ENCODE peak calls at places on chromosomes 3 and 15, in five cellular contexts. P, G, V, Q and J are unnamed samples.

GRCh38 chr3:184874709-184875644 is 63.0 kb downstream of the VPS8 start:
- DNase-seq in P (peak), G (no peak), V (no peak), Q (no peak), J (no peak)

GRCh38 chr15:92520914-92521623 is 127.4 kb downstream of the ST8SIA2 start:
- DNase-seq in P (no peak), G (no peak), V (no peak), Q (no peak), J (no peak)

GRCh38 chr3:129461461-129462146 is 21.6 kb downstream of the IFT122 start:
- DNase-seq in P (peak), G (no peak), V (no peak), Q (no peak), J (peak)

GRCh38 chr3:72728329-72728889 is 119.8 kb downstream of the SHQ1 start:
- DNase-seq in P (no peak), G (no peak), V (no peak), Q (no peak), J (no peak)

GRCh38 chr15:57519806-57520205 is 71.9 kb upstream of the MYZAP start:
- DNase-seq in P (no peak), G (no peak), V (no peak), Q (no peak), J (no peak)

GRCh38 chr3:44076221-44076829 is 165.4 kb upstream of the TOPAZ1 start:
- DNase-seq in P (no peak), G (no peak), V (no peak), Q (no peak), J (no peak)

GRCh38 chr3:56987238-56987932 is 73.1 kb upstream of the SPATA12 start:
- DNase-seq in P (peak), G (no peak), V (no peak), Q (no peak), J (no peak)

GRCh38 chr3:127722104-127722784 is 49.5 kb downstream of the ABTB1 start:
- DNase-seq in P (no peak), G (no peak), V (peak), Q (no peak), J (no peak)

GRCh38 chr15:74340139-74340538 is 27.3 kb downstream of the CYP11A1 start:
- DNase-seq in P (peak), G (no peak), V (peak), Q (no peak), J (no peak)

GRCh38 chr3:124217542-124217941 is 225.6 kb upstream of the ROPN1 start:
- DNase-seq in P (peak), G (peak), V (no peak), Q (peak), J (peak)

GRCh38 chr15:99433757-99434211 is 132.0 kb upstream of the MEF2A start:
- DNase-seq in P (no peak), G (no peak), V (peak), Q (no peak), J (no peak)

GRCh38 chr3:111653766-111654165 is 58.6 kb upstream of the ZBED2 start:
- DNase-seq in P (no peak), G (no peak), V (no peak), Q (no peak), J (no peak)

GRCh38 chr15:85649372-85649771 is 145.4 kb downstream of the KLHL25 start:
- DNase-seq in P (peak), G (peak), V (peak), Q (no peak), J (no peak)

GRCh38 chr3:121063628-121064027 is 155.6 kb downstream of the STXBP5L start:
- DNase-seq in P (no peak), G (no peak), V (no peak), Q (no peak), J (no peak)

GRCh38 chr3:63762180-63762579 is 56.9 kb upstream of the C3orf49 start:
- DNase-seq in P (peak), G (no peak), V (no peak), Q (no peak), J (no peak)

GRCh38 chr3:43754316-43754715 is 63.6 kb downstream of the ABHD5 start:
- DNase-seq in P (no peak), G (no peak), V (no peak), Q (no peak), J (no peak)

GRCh38 chr15:69502470-69503045 is 49.9 kb downstream of the RPLP1 start:
- DNase-seq in P (no peak), G (no peak), V (no peak), Q (no peak), J (no peak)

GRCh38 chr3:17287006-17287689 is 402.4 kb downstream of the PLCL2 start:
- DNase-seq in P (no peak), G (no peak), V (no peak), Q (no peak), J (no peak)

GRCh38 chr3:124669470-124669869 is 60.8 kb upstream of the UMPS start:
- DNase-seq in P (peak), G (no peak), V (no peak), Q (no peak), J (no peak)

GRCh38 chr15:51310064-51310463 is 28.3 kb downstream of the CYP19A1 start:
- DNase-seq in P (peak), G (no peak), V (peak), Q (no peak), J (no peak)

GRCh38 chr3:79531566-79532295 is 236.1 kb downstream of the ROBO1 start:
- DNase-seq in P (no peak), G (no peak), V (no peak), Q (no peak), J (no peak)

GRCh38 chr15:70182858-70183695 is 85.4 kb upstream of the TLE3 start:
- DNase-seq in P (no peak), G (no peak), V (no peak), Q (no peak), J (no peak)

GRCh38 chr3:79139395-79140060 is 628.3 kb downstream of the ROBO1 start:
- DNase-seq in P (peak), G (no peak), V (no peak), Q (no peak), J (no peak)

GRCh38 chr15:79179108-79179561 is 88.6 kb upstream of the RASGRF1 start:
- DNase-seq in P (no peak), G (no peak), V (no peak), Q (no peak), J (no peak)

GRCh38 chr3:128874481-128875180 is 4.8 kb upstream of the ACAD9 start:
- DNase-seq in P (no peak), G (no peak), V (no peak), Q (no peak), J (no peak)

DNA sequence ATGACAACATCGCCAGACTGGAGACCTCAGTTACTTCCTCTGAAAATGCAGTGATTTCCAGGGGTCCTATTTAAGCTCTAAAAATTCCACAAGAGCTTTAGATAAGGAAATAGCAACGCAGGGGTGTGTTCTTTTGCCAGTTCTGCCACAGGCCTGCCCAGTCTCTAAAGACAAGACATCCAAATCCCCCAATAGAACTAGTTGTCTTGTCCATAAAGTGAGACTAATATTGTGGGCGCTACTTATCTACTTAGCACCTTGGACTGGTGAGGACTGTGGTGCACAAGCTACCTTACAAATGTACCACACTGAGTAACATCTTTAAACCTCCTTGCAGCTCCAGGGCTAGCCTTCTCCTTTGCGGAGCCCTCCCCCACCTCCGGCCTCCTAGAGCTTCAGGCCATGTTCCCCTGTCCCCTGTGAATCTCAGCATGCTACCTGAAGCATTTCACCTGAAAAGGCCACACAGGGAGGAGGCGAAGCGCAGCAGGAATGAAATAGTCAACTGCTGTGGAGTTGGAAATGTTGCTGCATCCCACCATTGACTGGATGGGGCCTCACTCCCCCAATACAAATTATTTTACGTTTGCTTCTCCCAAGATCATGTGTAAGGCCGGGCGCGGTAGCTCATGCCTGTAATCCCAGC is 9.6 kb upstream of the LRRC2 start:
- DNase-seq in P (no peak), G (no peak), V (no peak), Q (no peak), J (no peak)
- H3K4me3 ChIP-seq in P (no peak), G (no peak), V (no peak), Q (no peak), J (no peak)

GRCh38 chr15:45187894-45188830 is at the start of gene SHF:
- DNase-seq in P (peak), G (peak), V (peak), Q (peak), J (peak)
- H3K4me3 ChIP-seq in P (peak), G (peak), V (peak), Q (peak), J (peak)

GRCh38 chr3:53040361-53040820 is 5.5 kb downstream of the SFMBT1 start:
- DNase-seq in P (no peak), G (no peak), V (no peak), Q (no peak), J (no peak)

GRCh38 chr3:53032609-53033008 is 13.3 kb downstream of the SFMBT1 start:
- DNase-seq in P (no peak), G (no peak), V (no peak), Q (no peak), J (no peak)

GRCh38 chr3:53039376-53039752 is 6.5 kb downstream of the SFMBT1 start:
- DNase-seq in P (no peak), G (no peak), V (no peak), Q (no peak), J (no peak)

GRCh38 chr3:53038679-53039375 is 7.0 kb downstream of the SFMBT1 start:
- DNase-seq in P (no peak), G (no peak), V (no peak), Q (no peak), J (no peak)

DNA sequence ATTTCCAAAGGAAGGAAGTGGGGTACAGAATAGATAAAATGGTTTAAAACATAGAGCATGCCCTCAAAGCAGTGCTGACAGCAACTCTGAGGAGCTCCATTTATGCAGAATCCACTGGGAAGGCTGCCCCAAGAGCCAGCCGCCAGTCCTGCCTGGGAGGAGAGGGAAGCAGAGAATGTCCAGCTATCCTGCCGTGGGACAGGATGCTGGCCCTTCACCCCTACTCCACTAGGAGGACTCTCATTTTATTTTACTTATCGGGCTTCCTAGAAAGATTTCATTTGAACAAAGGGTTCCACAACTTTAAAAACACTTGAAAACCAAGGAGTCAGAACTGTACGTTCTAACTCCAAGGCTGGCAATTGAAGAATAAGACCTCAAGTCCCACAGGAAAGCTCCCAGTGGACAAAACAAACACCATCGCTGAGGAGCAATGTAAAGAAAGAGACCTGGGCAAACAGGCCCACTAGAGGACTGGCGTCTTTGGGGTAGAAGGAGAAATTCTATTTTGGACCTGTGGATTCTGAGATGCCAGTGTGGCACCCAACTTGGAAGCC is 9.7 kb downstream of the SFMBT1 start:
- DNase-seq in P (no peak), G (no peak), V (no peak), Q (no peak), J (no peak)
- H3K4me3 ChIP-seq in P (no peak), G (no peak), V (no peak), Q (no peak), J (no peak)

GRCh38 chr3:13550791-13551360 is 2.0 kb downstream of the FBLN2 start:
- DNase-seq in P (no peak), G (no peak), V (no peak), Q (no peak), J (no peak)

GRCh38 chr3:13548696-13549512 is at the start of gene FBLN2:
- DNase-seq in P (peak), G (no peak), V (no peak), Q (peak), J (peak)

GRCh38 chr3:13547591-13548371 is 1.1 kb upstream of the FBLN2 start:
- DNase-seq in P (no peak), G (no peak), V (no peak), Q (no peak), J (no peak)

GRCh38 chr3:13550257-13550693 is 1.4 kb downstream of the FBLN2 start:
- DNase-seq in P (no peak), G (no peak), V (no peak), Q (no peak), J (no peak)

DNA sequence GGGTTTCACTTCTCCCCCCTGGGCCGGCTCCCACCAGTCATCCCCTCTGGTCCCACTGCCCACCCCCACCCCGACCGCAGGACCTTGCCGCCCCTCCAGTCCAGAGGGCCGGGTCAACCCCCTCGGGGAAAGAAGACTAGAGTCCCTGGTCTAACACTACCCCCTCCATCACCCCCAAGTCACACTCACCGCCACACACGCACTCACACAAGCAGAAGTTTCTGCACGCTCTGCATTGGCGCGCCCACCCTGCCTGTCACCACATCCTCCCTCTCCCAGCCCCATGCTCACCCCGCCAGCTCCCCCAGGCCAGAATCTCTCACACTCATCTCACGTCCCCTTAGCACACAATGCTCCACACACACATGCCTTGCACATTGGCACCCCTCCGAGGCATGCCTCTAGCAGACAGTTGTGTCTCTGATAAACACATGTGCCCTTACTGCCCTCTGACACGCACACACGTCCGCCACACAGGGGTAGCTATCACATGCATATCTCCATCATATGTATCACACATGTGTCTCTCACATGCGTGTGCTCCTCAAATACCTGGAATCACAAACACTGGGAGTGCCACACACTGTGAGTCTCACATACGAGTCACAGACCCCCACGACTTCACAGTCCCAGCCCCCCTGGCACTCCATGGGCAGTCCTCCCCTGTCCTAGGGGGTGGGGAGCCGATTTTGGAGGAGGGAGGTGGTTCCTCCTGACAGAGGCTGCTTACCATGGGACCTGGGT is 760 bp downstream of the FBLN2 start:
- DNase-seq in P (no peak), G (no peak), V (no peak), Q (no peak), J (no peak)
- H3K4me3 ChIP-seq in P (peak), G (peak), V (no peak), Q (peak), J (peak)

DNA sequence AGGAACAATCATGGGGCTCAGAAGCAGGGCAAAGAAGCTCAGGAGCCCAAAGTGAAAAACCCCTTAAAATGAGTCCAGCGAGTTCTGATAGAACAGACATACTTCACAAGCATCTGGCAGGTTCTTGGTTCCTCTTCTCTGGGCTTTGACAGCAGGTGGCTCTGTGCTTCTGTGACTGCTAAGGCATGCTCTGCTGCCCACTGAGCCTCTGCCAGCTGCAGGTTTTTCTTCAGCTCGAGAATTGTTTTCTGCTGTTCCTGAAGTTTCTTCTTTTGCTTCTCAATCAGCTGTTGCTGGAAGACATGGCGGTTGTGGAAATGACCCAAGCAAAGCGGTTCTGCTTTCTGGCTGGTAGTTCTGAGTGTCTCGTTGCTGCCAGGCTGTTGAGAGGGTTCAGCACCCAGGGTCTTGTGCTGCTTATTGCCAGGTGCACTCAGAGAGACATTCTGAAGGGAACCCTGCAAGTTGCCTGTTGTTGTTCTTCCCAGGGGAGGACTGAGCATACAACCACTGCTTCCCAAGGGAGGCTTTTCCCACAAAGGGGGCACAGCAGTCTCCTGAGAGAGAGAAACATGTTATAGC is 50.8 kb downstream of the CCDC191 start:
- DNase-seq in P (no peak), G (no peak), V (no peak), Q (no peak), J (no peak)
- H3K4me3 ChIP-seq in P (no peak), G (no peak), V (no peak), Q (no peak), J (no peak)

DNA sequence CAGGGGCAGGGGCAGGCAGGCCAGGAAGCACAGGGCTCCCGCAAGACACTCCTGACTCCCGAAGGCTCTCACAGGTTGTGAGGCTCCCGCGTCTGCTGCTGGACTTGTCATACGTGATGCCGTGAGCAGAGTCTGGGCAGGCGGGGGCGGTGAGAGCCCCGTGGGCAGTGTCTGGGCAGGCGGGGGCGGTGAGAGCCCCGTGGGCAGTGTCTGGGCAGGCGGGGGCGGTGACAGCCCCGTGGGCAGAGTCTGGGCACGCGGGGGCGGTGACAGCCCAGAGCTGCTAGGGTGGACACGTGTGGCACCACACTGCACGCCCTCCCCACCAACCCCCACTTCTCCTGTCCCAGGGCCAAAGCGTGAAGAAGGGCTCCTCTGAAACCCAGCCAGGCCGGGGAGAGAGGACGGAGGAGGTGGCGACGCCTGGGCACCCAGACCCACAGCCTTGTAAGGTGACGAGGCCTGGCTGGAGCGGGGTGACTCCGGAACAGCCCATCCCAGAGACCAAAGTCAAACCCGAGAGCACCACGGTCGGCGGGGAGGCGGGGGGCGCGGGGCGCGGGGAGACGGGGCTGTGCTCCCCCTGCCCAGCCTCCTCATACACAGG is 35.0 kb downstream of the TNK2 start:
- DNase-seq in P (no peak), G (no peak), V (no peak), Q (no peak), J (no peak)
- H3K4me3 ChIP-seq in P (no peak), G (no peak), V (no peak), Q (no peak), J (no peak)

GRCh38 chr3:15601046-15601398 is 347 bp downstream of the HACL1 start:
- DNase-seq in P (no peak), G (no peak), V (no peak), Q (no peak), J (no peak)

GRCh38 chr3:15595955-15596354 is 5.4 kb downstream of the HACL1 start:
- DNase-seq in P (no peak), G (no peak), V (no peak), Q (no peak), J (no peak)

GRCh38 chr3:15606434-15606891 is 4.9 kb downstream of the BTD start:
- DNase-seq in P (peak), G (no peak), V (no peak), Q (no peak), J (no peak)

GRCh38 chr3:15602146-15602536 is 596 bp downstream of the BTD start:
- DNase-seq in P (no peak), G (no peak), V (no peak), Q (no peak), J (no peak)

DNA sequence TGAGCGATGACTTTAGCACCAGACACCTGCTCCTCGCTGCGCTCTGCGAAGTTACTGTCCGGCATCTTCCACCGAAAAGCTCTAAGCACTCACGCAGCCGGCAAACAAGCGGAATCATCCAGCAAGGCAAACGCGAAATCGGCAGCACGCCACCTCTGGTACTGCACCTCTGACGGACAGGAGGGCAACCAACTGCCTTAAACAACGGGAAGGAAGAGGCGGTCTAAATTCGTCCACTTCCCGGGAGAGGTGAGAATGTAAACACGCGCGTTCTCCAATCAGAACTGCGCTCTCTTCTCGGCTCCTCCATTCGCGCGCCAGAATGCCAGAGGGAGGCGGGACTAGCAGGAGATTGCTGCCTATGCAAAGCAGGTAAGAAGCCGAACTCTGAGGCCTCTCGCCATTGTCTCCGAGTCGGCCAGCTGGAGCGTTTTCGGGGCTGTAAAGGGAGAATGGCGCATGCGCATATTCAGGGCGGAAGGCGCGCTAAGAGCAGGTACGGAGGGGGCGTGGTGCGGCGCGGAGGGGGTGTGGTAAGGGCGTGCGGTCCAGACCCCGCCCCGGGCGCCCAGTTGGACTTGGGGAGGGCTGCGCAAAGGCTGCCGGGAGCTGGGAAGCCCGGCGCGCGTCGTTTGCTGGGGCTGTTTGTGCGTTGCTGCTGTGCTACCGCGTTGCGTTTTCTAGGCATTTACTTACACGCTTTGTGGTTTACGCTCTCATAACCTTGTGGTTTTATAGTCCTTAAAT is at the start of the genes BTD and HACL1:
- DNase-seq in P (peak), G (peak), V (peak), Q (peak), J (peak)
- H3K4me3 ChIP-seq in P (peak), G (peak), V (peak), Q (peak), J (peak)